ENCODE peak calls at places on chromosome 1, in ten cellular contexts. E is IMR-90, D is GM12864, R is AG09319, L is omental fat pad, A is MM.1S, U is HL-60, K is epithelial cell of proximal tubule, G is spleen, J is SK-N-SH. T is an unnamed sample.

GRCh38 chr1:111505641-111506119 is 2.2 kb upstream of the ADORA3 start:
- DNase-seq in E (no peak), D (peak; percentile 70), R (no peak), L (no peak), A (peak; percentile 21), U (peak; percentile 54), K (no peak), G (peak; percentile 85), J (no peak), T (peak; percentile 87)

GRCh38 chr1:51236548-51237312 is 657 bp downstream of the RNF11 start:
- DNase-seq in E (peak; percentile 39), D (no peak), R (no peak), L (no peak), A (peak; percentile 15), U (peak; percentile 33), K (no peak), G (peak; percentile 91), J (peak; percentile 67), T (peak; percentile 57)

GRCh38 chr1:24389231-24389678 is 24.3 kb downstream of the STPG1 start:
- DNase-seq in E (no peak), D (no peak), R (no peak), L (no peak), A (peak; percentile 85), U (no peak), K (no peak), G (no peak), J (no peak), T (no peak)

GRCh38 chr1:9822897-9823692 is 670 bp downstream of the CLSTN1 start:
- DNase-seq in E (peak; percentile 15), D (no peak), R (no peak), L (no peak), A (peak; percentile 41), U (peak; percentile 17), K (no peak), G (peak; percentile 84), J (no peak), T (no peak)

GRCh38 chr1:29753771-29754607 is 517.7 kb downstream of the PTPRU start:
- DNase-seq in E (no peak), D (no peak), R (no peak), L (no peak), A (no peak), U (no peak), K (no peak), G (no peak), J (peak; percentile 81), T (no peak)

GRCh38 chr1:232292818-232293217 is 337.1 kb downstream of the SIPA1L2 start:
- DNase-seq in E (no peak), D (no peak), R (no peak), L (no peak), A (no peak), U (peak; percentile 33), K (no peak), G (no peak), J (no peak), T (no peak)

GRCh38 chr1:166950156-166950555 is 25.2 kb downstream of the ILDR2 start:
- DNase-seq in E (no peak), D (no peak), R (no peak), L (no peak), A (no peak), U (no peak), K (no peak), G (no peak), J (no peak), T (no peak)

GRCh38 chr1:232598837-232599177 is 31.1 kb downstream of the SIPA1L2 start:
- DNase-seq in E (no peak), D (no peak), R (no peak), L (no peak), A (no peak), U (no peak), K (no peak), G (no peak), J (no peak), T (no peak)

GRCh38 chr1:167430134-167430848 is 88.0 kb downstream of the CD247 start:
- DNase-seq in E (no peak), D (no peak), R (no peak), L (no peak), A (peak; percentile 77), U (no peak), K (no peak), G (no peak), J (no peak), T (no peak)

GRCh38 chr1:233109121-233109520 is 158.7 kb downstream of the NTPCR start:
- DNase-seq in E (no peak), D (no peak), R (no peak), L (no peak), A (no peak), U (no peak), K (no peak), G (no peak), J (no peak), T (no peak)

GRCh38 chr1:246930830-246931548 is 759 bp downstream of the AHCTF1 start:
- DNase-seq in E (peak; percentile 58), D (peak; percentile 21), R (peak; percentile 15), L (peak; percentile 33), A (peak; percentile 68), U (peak; percentile 65), K (no peak), G (peak; percentile 93), J (peak; percentile 64), T (peak; percentile 52)

GRCh38 chr1:1623181-1623630 is 7.9 kb downstream of the MIB2 start:
- DNase-seq in E (no peak), D (no peak), R (no peak), L (no peak), A (no peak), U (no peak), K (no peak), G (peak; percentile 75), J (no peak), T (no peak)

GRCh38 chr1:119396982-119397381 is 18.0 kb upstream of the HSD3B2 start:
- DNase-seq in E (no peak), D (no peak), R (no peak), L (no peak), A (no peak), U (no peak), K (no peak), G (no peak), J (no peak), T (no peak)

GRCh38 chr1:175179837-175180590 is 12.6 kb downstream of the KIAA0040 start:
- DNase-seq in E (no peak), D (no peak), R (no peak), L (no peak), A (no peak), U (no peak), K (no peak), G (no peak), J (no peak), T (no peak)

GRCh38 chr1:226406401-226406881 is 1.5 kb downstream of the PARP1 start:
- DNase-seq in E (peak; percentile 41), D (no peak), R (no peak), L (no peak), A (peak; percentile 82), U (peak; percentile 47), K (no peak), G (no peak), J (no peak), T (no peak)

GRCh38 chr1:153513023-153513422 is 22.8 kb downstream of the S100A6 start:
- DNase-seq in E (no peak), D (no peak), R (no peak), L (no peak), A (no peak), U (no peak), K (no peak), G (no peak), J (no peak), T (no peak)

GRCh38 chr1:16153999-16154673 is 1.7 kb downstream of the EPHA2 start:
- DNase-seq in E (no peak), D (no peak), R (no peak), L (no peak), A (no peak), U (no peak), K (no peak), G (no peak), J (no peak), T (no peak)

GRCh38 chr1:100127226-100127625 is 5.5 kb downstream of the SASS6 start:
- DNase-seq in E (no peak), D (no peak), R (no peak), L (no peak), A (no peak), U (no peak), K (no peak), G (no peak), J (no peak), T (no peak)
- TF ChIP-seq CTCF in E (no peak), D (no peak), R (no peak), L (no peak), A (no peak), U (no peak), K (no peak), G (no peak), J (no peak), T (no peak)

GRCh38 chr1:152197361-152197941 is 26.5 kb downstream of the HRNR start:
- DNase-seq in E (no peak), D (no peak), R (no peak), L (no peak), A (no peak), U (no peak), K (no peak), G (no peak), J (no peak), T (no peak)
- TF ChIP-seq CTCF in E (no peak), D (no peak), R (no peak), L (no peak), A (no peak), U (no peak), K (no peak), G (no peak), J (no peak), T (no peak)

GRCh38 chr1:22818061-22818770 is 107.6 kb downstream of the EPHB2 start:
- DNase-seq in E (no peak), D (no peak), R (no peak), L (no peak), A (no peak), U (no peak), K (no peak), G (peak; percentile 41), J (no peak), T (no peak)
- TF ChIP-seq CTCF in E (no peak), D (no peak), R (no peak), L (no peak), A (no peak), U (no peak), K (no peak), G (no peak), J (no peak), T (no peak)

GRCh38 chr1:190957565-190957964 is 479.9 kb upstream of the BRINP3 start:
- DNase-seq in E (peak; percentile 6), D (no peak), R (no peak), L (no peak), A (no peak), U (no peak), K (no peak), G (no peak), J (no peak), T (no peak)
- TF ChIP-seq CTCF in E (peak; percentile 15), D (no peak), R (no peak), L (no peak), A (peak; percentile 33), U (no peak), K (no peak), G (no peak), J (no peak), T (no peak)

T was measured in CD14-positive monocyte.